ENCODE peak calls at places on chromosome 19, in four cellular contexts. C is left lung, D is cardiac fibroblast, G is epithelial cell of esophagus. N is an unnamed sample.

GRCh38 chr19:54325631-54326030 is 12.7 kb upstream of the LILRA5 start:
- DNase-seq in C (no peak), D (no peak), G (no peak), N (no peak)

GRCh38 chr19:16325671-16326400 is 1.2 kb downstream of the KLF2 start:
- DNase-seq in C (peak; percentile 81), D (peak; percentile 63), G (no peak), N (no peak)

GRCh38 chr19:39582442-39582841 is 19.9 kb upstream of the LGALS13 start:
- DNase-seq in C (no peak), D (no peak), G (no peak), N (no peak)

GRCh38 chr19:18711893-18712292 is 28.4 kb downstream of the CRTC1 start:
- DNase-seq in C (no peak), D (no peak), G (no peak), N (no peak)

GRCh38 chr19:29519146-29519545 is 6.6 kb upstream of the VSTM2B start:
- DNase-seq in C (no peak), D (no peak), G (no peak), N (no peak)

GRCh38 chr19:48398329-48399235 is 5.1 kb downstream of the GRIN2D start:
- DNase-seq in C (peak; percentile 94), D (peak; percentile 90), G (peak; percentile 91), N (peak; percentile 73)

GRCh38 chr19:55640577-55641375 is at the start of gene ZNF580:
- DNase-seq in C (peak; percentile 92), D (peak; percentile 91), G (peak; percentile 59), N (no peak)

GRCh38 chr19:36686365-36687213 is 823 bp upstream of the ZNF567 start:
- DNase-seq in C (no peak), D (peak; percentile 6), G (peak; percentile 23), N (no peak)

GRCh38 chr19:48975947-48976847 is 11.1 kb downstream of the FTL start:
- DNase-seq in C (no peak), D (no peak), G (no peak), N (no peak)

GRCh38 chr19:7692417-7693088 is 9.4 kb downstream of the FCER2 start:
- DNase-seq in C (no peak), D (no peak), G (no peak), N (no peak)

GRCh38 chr19:41328157-41328817 is 18.3 kb downstream of the CCDC97 start:
- DNase-seq in C (no peak), D (no peak), G (peak; percentile 39), N (peak; percentile 77)

GRCh38 chr19:33251526-33252090 is 26.0 kb upstream of the SLC7A10 start:
- DNase-seq in C (no peak), D (no peak), G (no peak), N (peak; percentile 27)

GRCh38 chr19:11096210-11096841 is 7.1 kb downstream of the LDLR start:
- DNase-seq in C (no peak), D (peak; percentile 91), G (peak; percentile 56), N (no peak)

GRCh38 chr19:17348700-17349099 is 11.3 kb downstream of the GTPBP3 start:
- DNase-seq in C (no peak), D (peak; percentile 85), G (no peak), N (no peak)

GRCh38 chr19:16327131-16327450 is 2.5 kb downstream of the KLF2 start:
- DNase-seq in C (no peak), D (no peak), G (no peak), N (no peak)

GRCh38 chr19:8113017-8113416 is 36.4 kb downstream of the FBN3 start:
- DNase-seq in C (peak; percentile 1), D (no peak), G (peak; percentile 50), N (no peak)

GRCh38 chr19:30227661-30228112 is 144.5 kb upstream of the ZNF536 start:
- DNase-seq in C (peak; percentile 76), D (peak; percentile 62), G (peak; percentile 62), N (no peak)

GRCh38 chr19:11420429-11420893 is 1.3 kb upstream of the RGL3 start:
- DNase-seq in C (peak; percentile 81), D (peak; percentile 61), G (no peak), N (no peak)

GRCh38 chr19:18741566-18742121 is 49.5 kb downstream of the COMP start:
- DNase-seq in C (no peak), D (peak; percentile 22), G (no peak), N (peak; percentile 38)

GRCh38 chr19:18319591-18320135 is 3.2 kb downstream of the LSM4 start:
- DNase-seq in C (no peak), D (no peak), G (no peak), N (peak; percentile 79)

GRCh38 chr19:2628597-2628996 is 73.9 kb downstream of the GNG7 start:
- DNase-seq in C (no peak), D (no peak), G (no peak), N (no peak)

GRCh38 chr19:38193445-38193844 is 30.6 kb downstream of the DPF1 start:
- DNase-seq in C (no peak), D (no peak), G (no peak), N (no peak)

GRCh38 chr19:32651729-32652140 is 23.2 kb downstream of the ANKRD27 start:
- DNase-seq in C (no peak), D (peak; percentile 42), G (no peak), N (no peak)

GRCh38 chr19:55245236-55245904 is 13.4 kb downstream of the PPP6R1 start:
- DNase-seq in C (peak; percentile 57), D (no peak), G (no peak), N (no peak)

GRCh38 chr19:55069137-55069858 is 6.3 kb upstream of the RDH13 start:
- DNase-seq in C (no peak), D (peak; percentile 23), G (peak; percentile 93), N (peak; percentile 46)

GRCh38 chr19:47765522-47766358 is 12.8 kb upstream of the SELENOW start:
- DNase-seq in C (peak; percentile 87), D (peak; percentile 66), G (peak; percentile 68), N (no peak)

GRCh38 chr19:48997972-48998371 is 4.3 kb downstream of the RUVBL2 start:
- DNase-seq in C (no peak), D (peak; percentile 64), G (peak; percentile 68), N (no peak)

GRCh38 chr19:38676023-38676877 is 28.8 kb downstream of the ACTN4 start:
- DNase-seq in C (no peak), D (peak; percentile 67), G (no peak), N (no peak)

GRCh38 chr19:33758541-33759013 is 38.1 kb upstream of the KCTD15 start:
- DNase-seq in C (no peak), D (no peak), G (peak; percentile 26), N (no peak)

GRCh38 chr19:3452456-3453068 is 27.8 kb downstream of the SMIM24 start:
- DNase-seq in C (no peak), D (no peak), G (no peak), N (no peak)

GRCh38 chr19:39224910-39225309 is 19.9 kb downstream of the IFNL3 start:
- DNase-seq in C (no peak), D (no peak), G (no peak), N (no peak)

GRCh38 chr19:47615714-47616113 is 6.8 kb downstream of the BICRA start:
- DNase-seq in C (no peak), D (no peak), G (no peak), N (no peak)

GRCh38 chr19:10290439-10290875 is 705 bp downstream of the ICAM5 start:
- DNase-seq in C (peak; percentile 71), D (no peak), G (peak; percentile 30), N (no peak)

DNA sequence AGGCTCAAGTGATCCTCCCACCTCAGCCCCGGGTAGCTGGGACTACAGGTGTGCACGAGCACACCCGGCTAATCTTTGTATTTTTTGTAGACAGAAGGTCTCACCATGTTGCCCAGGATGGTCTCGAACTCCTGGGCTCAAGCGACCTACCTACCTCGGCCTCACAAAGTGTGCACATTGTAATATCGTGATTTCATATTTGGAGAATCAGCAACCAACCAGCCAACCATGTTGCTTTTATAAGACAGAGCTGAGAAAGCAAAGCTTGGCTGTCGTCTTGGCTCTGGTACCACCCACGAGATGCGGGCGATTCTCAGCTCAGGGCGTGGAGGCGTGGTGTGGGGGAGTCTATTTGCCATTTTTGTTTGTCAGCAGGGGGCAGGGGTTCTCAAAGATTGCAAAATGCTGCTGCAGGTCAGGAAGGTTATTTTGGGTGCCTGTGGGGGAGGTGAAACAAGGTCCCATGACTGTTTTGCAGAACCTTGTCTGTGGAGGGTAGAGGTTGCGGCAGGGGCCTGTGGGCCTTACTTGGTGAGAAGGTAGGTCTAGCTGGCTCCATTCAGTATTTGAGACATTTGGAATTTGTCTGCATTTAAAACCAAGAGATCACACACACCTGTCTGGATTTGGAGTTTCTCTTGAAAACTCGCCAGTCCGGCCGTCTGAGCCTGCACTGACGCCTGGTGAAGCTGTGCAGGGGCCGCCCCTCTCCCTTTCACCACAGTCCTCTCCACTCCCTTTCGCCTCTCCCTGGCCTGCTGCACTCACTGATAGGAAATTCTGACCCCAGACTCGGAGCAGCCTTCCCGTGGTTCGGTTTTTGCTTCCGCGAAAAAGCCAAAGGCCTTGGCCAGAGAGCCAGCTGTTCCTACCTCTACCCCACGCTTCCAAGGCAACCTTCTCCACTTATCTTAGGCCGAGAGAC is 15.4 kb downstream of the TNFAIP8L1 start:
- DNase-seq in C (no peak), D (no peak), G (no peak), N (no peak)
- TF ChIP-seq CTCF in C (no peak), D (no peak), G (no peak), N (no peak)

GRCh38 chr19:45008554-45008953 is 7.3 kb downstream of the RELB start:
- DNase-seq in C (no peak), D (no peak), G (no peak), N (no peak)
- TF ChIP-seq CTCF in C (no peak), D (no peak), G (no peak), N (no peak)

GRCh38 chr19:45638930-45639729 is at the start of gene EML2:
- DNase-seq in C (peak; percentile 93), D (peak; percentile 38), G (peak; percentile 47), N (no peak)
- TF ChIP-seq CTCF in C (no peak), D (peak; percentile 9), G (peak; percentile 34), N (peak; percentile 35)

GRCh38 chr19:13959141-13959961 is 7.0 kb downstream of the DCAF15 start:
- DNase-seq in C (no peak), D (no peak), G (no peak), N (no peak)

GRCh38 chr19:13961826-13962737 is 9.8 kb downstream of the DCAF15 start:
- DNase-seq in C (peak; percentile 72), D (no peak), G (no peak), N (no peak)

GRCh38 chr19:13958043-13958442 is 5.7 kb downstream of the DCAF15 start:
- DNase-seq in C (no peak), D (no peak), G (no peak), N (no peak)

GRCh38 chr19:13960863-13961784 is 8.8 kb downstream of the DCAF15 start:
- DNase-seq in C (peak; percentile 66), D (no peak), G (no peak), N (no peak)

DNA sequence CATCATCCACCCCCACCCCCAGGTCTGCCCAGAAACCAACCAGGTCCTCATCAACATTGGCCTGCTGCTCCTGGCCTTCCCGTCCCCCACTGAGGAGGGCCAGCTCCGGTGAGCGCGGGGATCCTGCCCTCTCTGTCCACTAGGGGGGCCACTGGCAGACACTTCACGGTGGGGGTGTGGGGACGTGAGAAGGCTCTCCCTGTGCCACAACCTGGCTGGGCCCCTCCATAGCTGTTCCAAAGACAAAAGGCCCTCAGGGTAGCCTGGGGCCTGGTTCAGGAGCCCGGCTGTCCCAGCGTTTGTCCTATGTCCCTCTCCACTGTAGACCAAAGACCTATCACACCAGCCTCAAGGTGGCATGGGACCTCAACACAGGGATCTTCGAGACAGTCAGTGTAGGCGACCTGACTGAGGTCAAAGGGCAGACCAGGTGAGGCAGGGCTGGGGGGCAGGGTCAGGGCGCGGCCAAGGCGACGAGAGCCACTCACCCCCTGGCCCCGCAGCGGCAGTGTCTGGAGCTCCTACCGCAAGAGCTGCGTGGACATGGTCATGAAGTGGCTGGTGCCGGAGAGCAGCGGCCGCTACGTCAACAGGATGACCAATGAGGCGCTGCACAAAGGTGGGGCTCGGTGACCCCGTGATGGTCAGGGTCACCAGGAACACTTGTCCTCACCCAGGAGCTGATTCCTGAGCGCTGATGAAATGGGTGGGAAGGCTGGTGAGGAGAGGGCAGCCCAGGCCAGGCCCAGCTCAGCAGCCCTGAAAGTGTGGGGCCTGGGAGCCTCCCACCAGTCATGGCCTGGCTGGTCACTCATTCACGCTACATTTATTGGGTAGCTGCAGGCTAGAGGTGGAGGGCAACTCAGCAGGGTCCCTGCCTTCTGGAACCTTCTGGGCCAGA is 7.9 kb downstream of the DCAF15 start:
- DNase-seq in C (peak; percentile 70), D (no peak), G (no peak), N (no peak)
- TF ChIP-seq CTCF in C (peak; percentile 14), D (peak; percentile 23), G (peak; percentile 22), N (peak; percentile 28)

N was measured in CD14-positive monocyte.